ENCODE peak calls at places on chromosomes 6 and 20, in four cellular contexts. G is ELR, E is astrocyte, R is Ammon's horn. J is an unnamed sample.

GRCh38 chr6:133886104-133886503 is 2.8 kb upstream of the TCF21 start:
- DNase-seq in G (no peak), E (no peak), R (no peak), J (no peak)

GRCh38 chr6:55040102-55040848 is 134.0 kb upstream of the HCRTR2 start:
- DNase-seq in G (peak; percentile 91), E (peak; percentile 91), R (no peak), J (no peak)

GRCh38 chr6:156873654-156874380 is 96.6 kb downstream of the ARID1B start:
- DNase-seq in G (no peak), E (no peak), R (no peak), J (peak; percentile 79)

GRCh38 chr6:169175360-169175887 is 78.2 kb downstream of the THBS2 start:
- DNase-seq in G (no peak), E (no peak), R (no peak), J (no peak)

GRCh38 chr6:44127186-44128019 is at the start of the genes MRPL14 and TMEM63B:
- DNase-seq in G (peak; percentile 92), E (peak; percentile 58), R (peak; percentile 83), J (peak; percentile 83)

GRCh38 chr6:117317261-117317660 is 51.9 kb downstream of the VGLL2 start:
- DNase-seq in G (peak; percentile 52), E (peak; percentile 3), R (no peak), J (no peak)

GRCh38 chr6:96299525-96299924 is 222.1 kb upstream of the UFL1 start:
- DNase-seq in G (no peak), E (no peak), R (no peak), J (no peak)

GRCh38 chr6:35970181-35970580 is 49.3 kb upstream of the SRPK1 start:
- DNase-seq in G (peak; percentile 76), E (peak; percentile 72), R (peak; percentile 28), J (no peak)

GRCh38 chr6:15148356-15149058 is 97.4 kb upstream of the JARID2 start:
- DNase-seq in G (peak; percentile 43), E (peak; percentile 71), R (no peak), J (peak; percentile 99)

GRCh38 chr6:79145301-79145700 is 67.2 kb upstream of the PHIP start:
- DNase-seq in G (no peak), E (no peak), R (no peak), J (no peak)

GRCh38 chr6:112833546-112834215 is 486.6 kb downstream of the RFPL4B start:
- DNase-seq in G (no peak), E (peak; percentile 61), R (peak; percentile 42), J (peak; percentile 91)

GRCh38 chr6:20808984-20809383 is 274.7 kb downstream of the CDKAL1 start:
- DNase-seq in G (no peak), E (no peak), R (no peak), J (no peak)

GRCh38 chr20:62735331-62735821 is 26.7 kb downstream of the NTSR1 start:
- DNase-seq in G (peak; percentile 36), E (no peak), R (peak; percentile 29), J (no peak)

GRCh38 chr6:141203902-141204575 is 928.7 kb upstream of the GJE1 start:
- DNase-seq in G (peak; percentile 70), E (peak; percentile 48), R (no peak), J (no peak)

GRCh38 chr6:25007269-25007699 is 71.5 kb upstream of the RIPOR2 start:
- DNase-seq in G (no peak), E (no peak), R (no peak), J (no peak)

GRCh38 chr6:18263561-18264337 is 581 bp downstream of the DEK start:
- DNase-seq in G (peak; percentile 72), E (peak; percentile 24), R (peak; percentile 62), J (peak; percentile 59)

GRCh38 chr6:135182120-135182992 is 1.2 kb downstream of the MYB start:
- DNase-seq in G (peak; percentile 40), E (no peak), R (peak; percentile 32), J (no peak)

GRCh38 chr6:49713346-49713745 is at the start of gene CRISP2:
- DNase-seq in G (no peak), E (no peak), R (no peak), J (no peak)

GRCh38 chr6:154474636-154475428 is 35.7 kb downstream of the CNKSR3 start:
- DNase-seq in G (peak; percentile 72), E (peak; percentile 87), R (no peak), J (no peak)

GRCh38 chr20:45630366-45630765 is 718 bp downstream of the WFDC9 start:
- DNase-seq in G (peak; percentile 45), E (no peak), R (no peak), J (no peak)

GRCh38 chr6:166683477-166683876 is 56.4 kb upstream of the RPS6KA2 start:
- DNase-seq in G (peak; percentile 2), E (peak; percentile 80), R (no peak), J (no peak)

GRCh38 chr20:58906894-58907293 is 54.4 kb downstream of the GNAS start:
- DNase-seq in G (peak; percentile 59), E (peak; percentile 70), R (no peak), J (no peak)

GRCh38 chr6:7919871-7920270 is 9.3 kb upstream of the TXNDC5 start:
- DNase-seq in G (peak; percentile 35), E (peak; percentile 27), R (no peak), J (no peak)

GRCh38 chr20:25643735-25644134 is 19.9 kb upstream of the NANP start:
- DNase-seq in G (no peak), E (no peak), R (no peak), J (no peak)

GRCh38 chr6:118468682-118469465 is 79.2 kb upstream of the PLN start:
- DNase-seq in G (peak; percentile 39), E (peak; percentile 26), R (no peak), J (peak; percentile 52)

GRCh38 chr6:156848533-156848932 is 71.4 kb downstream of the ARID1B start:
- DNase-seq in G (peak; percentile 27), E (no peak), R (no peak), J (peak; percentile 79)

GRCh38 chr6:10309826-10310405 is 105.0 kb downstream of the TFAP2A start:
- DNase-seq in G (no peak), E (peak; percentile 30), R (no peak), J (no peak)

GRCh38 chr20:35953411-35954199 is 697 bp downstream of the SCAND1 start:
- DNase-seq in G (peak; percentile 69), E (peak; percentile 37), R (no peak), J (no peak)

GRCh38 chr6:168714547-168715260 is 273.7 kb downstream of the SMOC2 start:
- DNase-seq in G (no peak), E (no peak), R (no peak), J (no peak)

GRCh38 chr6:26554669-26555504 is 16.7 kb downstream of the HMGN4 start:
- DNase-seq in G (peak; percentile 85), E (peak; percentile 39), R (peak; percentile 54), J (peak; percentile 55)

GRCh38 chr6:111604259-111605099 is 1.2 kb downstream of the TRAF3IP2 start:
- DNase-seq in G (peak; percentile 83), E (peak; percentile 82), R (peak; percentile 83), J (peak; percentile 57)

GRCh38 chr6:38284772-38285406 is 354.8 kb downstream of the BTBD9 start:
- DNase-seq in G (no peak), E (no peak), R (no peak), J (no peak)

GRCh38 chr20:59145926-59146800 is 17.5 kb upstream of the ZNF831 start:
- DNase-seq in G (no peak), E (no peak), R (peak; percentile 73), J (no peak)

GRCh38 chr20:57590485-57591288 is 29.5 kb downstream of the ZBP1 start:
- DNase-seq in G (no peak), E (no peak), R (no peak), J (no peak)

GRCh38 chr6:36349240-36349639 is 12.6 kb upstream of the BNIP5 start:
- DNase-seq in G (no peak), E (no peak), R (no peak), J (no peak)

GRCh38 chr6:46014511-46015118 is 1.0 kb downstream of the CLIC5 start:
- DNase-seq in G (no peak), E (no peak), R (no peak), J (no peak)

GRCh38 chr20:18481596-18481995 is 14.4 kb downstream of the POLR3F start:
- DNase-seq in G (no peak), E (no peak), R (no peak), J (no peak)

GRCh38 chr20:14992961-14993360 is 655.5 kb upstream of the FLRT3 start:
- DNase-seq in G (no peak), E (peak; percentile 15), R (no peak), J (no peak)

GRCh38 chr20:1901704-1902103 is 6.5 kb downstream of the SIRPA start:
- DNase-seq in G (no peak), E (no peak), R (no peak), J (peak; percentile 56)

GRCh38 chr6:29651413-29652197 is 5.3 kb upstream of the MOG start:
- DNase-seq in G (peak; percentile 64), E (peak; percentile 19), R (no peak), J (peak; percentile 68)